ENCODE peak calls at places on chromosome 22, in five cellular contexts. T, E, Q, O and S are unnamed samples.

GRCh38 chr22:29344137-29344536 is 28.6 kb upstream of the RASL10A start:
- DNase-seq in Q (peak; percentile 96), T (peak; percentile 68), O (peak; percentile 61), E (no peak), S (peak; percentile 95)

GRCh38 chr22:32897400-32897799 is 95.9 kb downstream of the TIMP3 start:
- DNase-seq in T (no peak), Q (no peak), O (peak; percentile 59), E (no peak), S (peak; percentile 94)

GRCh38 chr22:29327089-29327764 is 11.7 kb upstream of the RASL10A start:
- DNase-seq in Q (no peak), E (no peak), O (no peak), T (no peak), S (no peak)

GRCh38 chr22:29071261-29072045 is 1.4 kb upstream of the KREMEN1 start:
- DNase-seq in Q (peak; percentile 20), E (peak; percentile 83), O (peak; percentile 82), T (peak; percentile 51), S (peak; percentile 94)

GRCh38 chr22:50206599-50206998 is 5.8 kb downstream of the SELENOO start:
- DNase-seq in Q (no peak), T (peak; percentile 73), E (no peak), O (peak; percentile 56), S (peak; percentile 35)

GRCh38 chr22:19776433-19777031 is 16.0 kb downstream of the TBX1 start:
- DNase-seq in O (no peak), E (no peak), Q (no peak), T (peak; percentile 9), S (no peak)

GRCh38 chr22:27183474-27183873 is 526.1 kb downstream of the MIAT start:
- DNase-seq in T (no peak), E (no peak), Q (no peak), O (no peak), S (peak; percentile 83)

GRCh38 chr22:24592144-24592845 is 578 bp downstream of the LRRC75B start:
- DNase-seq in T (peak; percentile 43), O (no peak), E (no peak), Q (no peak), S (no peak)

GRCh38 chr22:32558681-32559355 is 84.2 kb downstream of the FBXO7 start:
- DNase-seq in E (peak; percentile 84), T (peak; percentile 65), Q (peak; percentile 84), O (peak; percentile 65), S (peak; percentile 96)

GRCh38 chr22:29727248-29727551 is 7.4 kb downstream of the CABP7 start:
- DNase-seq in E (no peak), Q (no peak), O (peak; percentile 56), T (peak; percentile 47), S (peak; percentile 30)

GRCh38 chr22:49825436-49825835 is 2.2 kb downstream of the BRD1 start:
- DNase-seq in E (peak; percentile 48), T (no peak), Q (peak; percentile 49), O (peak; percentile 44), S (peak; percentile 34)

GRCh38 chr22:26579331-26579886 is 10.5 kb downstream of the TPST2 start:
- DNase-seq in E (no peak), Q (no peak), T (peak; percentile 25), O (no peak), S (no peak)

DNA sequence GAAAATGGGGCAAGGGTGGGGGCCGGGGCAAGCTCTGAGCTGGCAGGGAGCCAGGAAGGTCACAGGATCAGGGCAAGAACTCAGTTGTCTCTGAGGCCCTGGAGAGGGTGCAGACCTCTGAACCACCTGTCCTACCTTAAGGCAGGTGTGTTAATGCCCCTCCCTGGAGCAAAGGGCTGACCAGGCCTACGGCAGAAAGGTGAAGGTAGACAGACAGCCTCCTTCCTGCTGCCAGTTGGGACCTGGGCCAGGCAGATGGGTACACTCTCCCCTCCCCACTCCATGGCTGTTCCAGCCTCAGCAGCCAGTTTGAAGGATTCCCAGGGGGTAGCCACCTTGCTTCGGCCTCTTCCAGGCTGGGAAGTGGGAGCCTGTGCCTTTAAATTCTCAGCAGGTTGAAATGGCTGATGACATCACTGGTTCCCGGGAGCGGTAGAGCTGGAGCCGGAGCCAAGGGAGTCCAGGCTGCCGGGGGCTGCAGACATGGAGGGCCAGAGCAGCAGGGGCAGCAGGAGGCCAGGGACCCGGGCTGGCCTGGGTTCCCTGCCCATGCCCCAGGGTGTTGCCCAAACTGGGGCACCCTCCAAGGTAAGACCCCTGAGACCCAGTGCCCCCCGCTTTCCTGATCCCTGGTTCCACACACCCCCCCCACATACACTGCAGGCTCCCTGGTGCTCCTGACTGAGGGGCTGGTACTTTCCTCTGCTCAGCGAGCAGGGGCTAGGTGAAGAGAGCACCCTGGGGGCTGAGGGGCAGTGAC is at the start of gene INPP5J:
- DNase-seq in E (peak; percentile 89), T (peak; percentile 51), Q (peak; percentile 44), O (peak; percentile 82), S (peak; percentile 67)
- H3K4me3 ChIP-seq in E (peak within 1 kb of the TSS; percentile 79), T (peak within 1 kb of the TSS; percentile 60), Q (peak within 1 kb of the TSS; percentile 66), O (peak within 1 kb of the TSS; percentile 22), S (peak within 1 kb of the TSS; percentile 54)

GRCh38 chr22:44705022-44705297 is 3.0 kb downstream of the PRR5 start:
- DNase-seq in E (no peak), T (no peak), Q (no peak), O (no peak), S (no peak)

GRCh38 chr22:44704159-44705021 is 2.4 kb downstream of the PRR5 start:
- DNase-seq in T (no peak), Q (no peak), O (no peak), E (no peak), S (no peak)

GRCh38 chr22:44701824-44702478 is at the start of gene PRR5:
- DNase-seq in E (peak; percentile 91), Q (peak; percentile 40), T (peak; percentile 78), O (peak; percentile 93), S (peak; percentile 72)

GRCh38 chr22:44702479-44703219 is 645 bp downstream of the PRR5 start:
- DNase-seq in E (peak; percentile 66), Q (peak; percentile 15), T (no peak), O (peak; percentile 81), S (peak; percentile 41)

GRCh38 chr22:44703269-44703870 is 1.4 kb downstream of the PRR5 start:
- DNase-seq in T (no peak), E (no peak), O (no peak), Q (no peak), S (no peak)
- TF ChIP-seq CTCF in T (no peak), E (no peak), O (no peak), Q (no peak), S (no peak)

DNA sequence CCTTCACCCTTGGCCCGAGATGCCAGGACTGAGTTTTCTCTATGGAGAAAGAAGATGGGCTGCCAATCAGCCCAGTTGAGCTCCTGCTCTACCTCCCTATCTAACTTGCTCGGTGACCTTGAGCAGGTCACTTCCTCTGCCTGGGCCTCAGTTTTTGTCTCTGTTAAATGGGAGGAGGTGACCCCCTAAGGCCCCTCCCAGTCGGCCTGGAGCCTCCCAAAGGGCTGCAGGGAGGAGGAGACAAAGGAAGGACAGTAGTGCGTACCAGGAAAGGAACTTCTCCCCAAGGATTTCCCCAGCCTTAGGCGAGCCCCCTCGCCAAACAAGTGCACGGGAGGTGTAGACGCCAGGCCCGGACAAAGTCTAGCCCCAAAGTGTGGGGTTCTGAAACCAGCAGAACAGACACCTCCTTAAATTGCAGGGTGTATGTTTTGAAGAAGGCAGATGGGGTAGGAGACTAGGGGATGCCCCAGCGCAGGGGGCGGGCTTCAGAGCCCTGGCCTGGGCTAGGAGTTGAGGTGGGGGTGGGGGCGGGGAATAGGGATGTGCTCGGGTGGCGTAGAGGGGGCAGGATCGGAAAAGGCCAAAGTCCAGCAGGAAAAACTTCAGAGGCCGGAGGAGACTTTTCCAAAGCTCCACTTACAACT is 1.0 kb downstream of the CBX7 start:
- DNase-seq in Q (no peak), E (no peak), T (peak; percentile 34), O (peak; percentile 49), S (no peak)
- H3K4me3 ChIP-seq in Q (peak overlapping the region; percentile 63), E (peak overlapping the region; percentile 69), T (peak overlapping the region; percentile 93), O (no peak overlapping the region), S (peak overlapping the region; percentile 51)

DNA sequence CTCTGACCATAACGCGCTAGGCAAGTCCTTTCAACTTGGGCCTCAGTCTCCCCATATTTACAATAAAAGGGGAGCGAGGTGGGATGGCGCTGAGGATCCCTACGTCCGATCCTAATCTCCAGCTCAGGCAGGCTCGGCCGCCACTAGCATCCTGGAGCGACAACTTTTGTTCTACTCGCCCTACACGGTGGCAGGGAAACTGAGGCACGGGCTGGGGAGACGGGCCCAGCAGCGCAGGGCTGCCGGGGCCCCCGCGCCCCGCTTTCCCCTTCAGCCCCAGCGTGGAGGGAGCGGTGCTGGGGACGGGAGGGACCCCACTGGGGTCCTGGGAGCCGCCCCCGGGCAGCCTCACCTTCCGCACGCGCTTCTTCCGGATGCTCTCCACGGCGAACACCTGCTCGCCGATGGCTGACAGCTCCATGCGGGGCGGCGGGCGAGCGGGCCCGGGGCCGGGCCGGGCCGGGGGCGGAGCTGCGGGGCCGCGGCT is 413 bp downstream of the CBX7 start:
- DNase-seq in Q (no peak), E (no peak), O (no peak), T (no peak), S (no peak)
- TF ChIP-seq CTCF in Q (no peak), E (no peak), O (no peak), T (no peak), S (no peak)

GRCh38 chr22:37021041-37021440 is 1.5 kb downstream of the MPST start:
- DNase-seq in Q (no peak), T (no peak), O (no peak), E (peak; percentile 66), S (no peak)
- H3K4me3 ChIP-seq in Q (no peak overlapping the region), T (no peak overlapping the region), O (no peak overlapping the region), E (peak overlapping the region; percentile 69), S (no peak overlapping the region)

GRCh38 chr22:35838849-35839646 is 121.4 kb downstream of the APOL5 start:
- DNase-seq in T (no peak), O (peak; percentile 71), Q (peak; percentile 54), E (no peak), S (peak; percentile 68)
- TF ChIP-seq CTCF in T (no peak), O (peak; percentile 51), Q (peak; percentile 56), E (no peak), S (peak; percentile 56)

GRCh38 chr22:38864361-38865191 is 7.4 kb downstream of the CBX6 start:
- DNase-seq in O (peak; percentile 3), E (peak; percentile 49), Q (no peak), T (peak; percentile 78), S (no peak)
- H3K4me3 ChIP-seq in O (no peak overlapping the region), E (no peak overlapping the region), Q (no peak overlapping the region), T (peak overlapping the region; percentile 7), S (no peak overlapping the region)

GRCh38 chr22:42901790-42902508 is 44.9 kb upstream of the ARFGAP3 start:
- DNase-seq in Q (no peak), O (no peak), E (no peak), T (peak; percentile 61), S (no peak)
- TF ChIP-seq CTCF in Q (peak; percentile 44), O (no peak), E (no peak), T (no peak), S (peak; percentile 39)

DNA sequence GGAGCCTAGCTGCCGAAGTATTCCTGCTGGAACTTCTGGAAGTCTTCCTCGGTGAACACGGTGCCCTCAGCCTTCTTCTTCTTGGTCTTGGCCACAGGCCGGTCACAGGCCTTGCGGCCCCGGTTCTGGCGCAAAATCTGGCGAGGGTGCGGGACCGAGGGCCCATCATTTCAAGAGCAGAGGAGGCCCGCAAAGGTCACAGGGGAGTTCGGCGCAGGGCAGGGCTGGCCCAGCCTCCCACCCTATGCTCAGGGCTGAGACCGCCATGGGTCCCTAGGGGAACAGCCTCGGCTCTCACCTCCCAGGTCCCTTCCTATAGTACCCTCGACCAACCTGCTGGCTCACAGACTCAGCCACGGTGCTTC is 3.1 kb downstream of the RPS19BP1 start:
- DNase-seq in O (no peak), Q (no peak), E (no peak), T (no peak), S (no peak)
- H3K4me3 ChIP-seq in O (no peak overlapping the region), Q (no peak overlapping the region), E (peak overlapping the region; percentile 26), T (peak overlapping the region; percentile 30), S (no peak overlapping the region)